ENCODE peak calls at places on chromosomes 2 and 18, in five cellular contexts. M is GM23248, R is SK-N-SH, K is neural progenitor cell, L is MM.1S. P is an unnamed sample.

GRCh38 chr2:43157506-43158232 is 68.7 kb downstream of the ZFP36L2 start:
- DNase-seq in M (peak; percentile 49), R (peak; percentile 24), K (no peak), L (no peak), P (no peak)

GRCh38 chr2:38497670-38498037 is 105.1 kb downstream of the HNRNPLL start:
- DNase-seq in M (no peak), R (no peak), K (no peak), L (no peak), P (no peak)

GRCh38 chr2:140122001-140122400 is 1341.8 kb upstream of the NXPH2 start:
- DNase-seq in M (no peak), R (no peak), K (no peak), L (no peak), P (no peak)

GRCh38 chr2:241799522-241800197 is 9.3 kb upstream of the NEU4 start:
- DNase-seq in M (no peak), R (peak; percentile 27), K (no peak), L (no peak), P (no peak)

GRCh38 chr18:33612632-33613031 is 34.6 kb downstream of the ASXL3 start:
- DNase-seq in M (no peak), R (no peak), K (no peak), L (no peak), P (no peak)

GRCh38 chr2:10034333-10035052 is 8.9 kb upstream of the KLF11 start:
- DNase-seq in M (no peak), R (no peak), K (no peak), L (no peak), P (no peak)

GRCh38 chr18:42182728-42183700 is 228.0 kb downstream of the PIK3C3 start:
- DNase-seq in M (peak; percentile 58), R (no peak), K (no peak), L (no peak), P (peak; percentile 31)

GRCh38 chr2:46010925-46011490 is 286.2 kb upstream of the EPAS1 start:
- DNase-seq in M (peak; percentile 74), R (peak; percentile 72), K (peak; percentile 45), L (peak; percentile 68), P (peak; percentile 57)

GRCh38 chr18:27749189-27749588 is 427.7 kb downstream of the CDH2 start:
- DNase-seq in M (no peak), R (no peak), K (peak; percentile 37), L (no peak), P (no peak)

GRCh38 chr2:86383844-86384243 is 46.4 kb upstream of the REEP1 start:
- DNase-seq in M (peak; percentile 67), R (no peak), K (no peak), L (no peak), P (no peak)

GRCh38 chr2:118697771-118698170 is 149.7 kb downstream of the EN1 start:
- DNase-seq in M (peak; percentile 30), R (no peak), K (no peak), L (no peak), P (no peak)

GRCh38 chr2:207166349-207167128 is 791 bp upstream of the KLF7 start:
- DNase-seq in M (peak; percentile 91), R (peak; percentile 88), K (peak; percentile 92), L (peak; percentile 70), P (peak; percentile 88)

GRCh38 chr2:237283136-237283928 is 130.6 kb downstream of the COL6A3 start:
- DNase-seq in M (peak; percentile 87), R (no peak), K (no peak), L (no peak), P (no peak)

GRCh38 chr2:7685342-7686015 is 768.3 kb downstream of the RNF144A start:
- DNase-seq in M (peak; percentile 85), R (no peak), K (no peak), L (no peak), P (peak; percentile 61)

GRCh38 chr2:6580982-6581381 is 284.7 kb downstream of the CMPK2 start:
- DNase-seq in M (peak; percentile 62), R (no peak), K (no peak), L (no peak), P (no peak)

GRCh38 chr2:191885103-191885502 is 38.2 kb upstream of the CAVIN2 start:
- DNase-seq in M (no peak), R (no peak), K (no peak), L (no peak), P (no peak)

GRCh38 chr2:118835739-118836410 is 11.6 kb downstream of the EN1 start:
- DNase-seq in M (peak; percentile 67), R (no peak), K (peak; percentile 70), L (no peak), P (no peak)

GRCh38 chr2:190469770-190470169 is 61.6 kb downstream of the MFSD6 start:
- DNase-seq in M (peak; percentile 78), R (peak; percentile 57), K (no peak), L (no peak), P (peak; percentile 48)

GRCh38 chr2:160889439-160889838 is 270.8 kb upstream of the TANK start:
- DNase-seq in M (no peak), R (no peak), K (no peak), L (no peak), P (no peak)

GRCh38 chr2:47488870-47489584 is 86.1 kb downstream of the MSH2 start:
- DNase-seq in M (peak; percentile 83), R (no peak), K (no peak), L (no peak), P (no peak)

GRCh38 chr2:18701981-18702380 is 112.6 kb upstream of the NT5C1B start:
- DNase-seq in M (peak; percentile 74), R (no peak), K (no peak), L (no peak), P (no peak)

GRCh38 chr2:10346929-10347558 is 44.3 kb downstream of the HPCAL1 start:
- DNase-seq in M (no peak), R (no peak), K (no peak), L (no peak), P (no peak)

GRCh38 chr2:178579006-178579405 is 98.7 kb downstream of the PLEKHA3 start:
- DNase-seq in M (peak; percentile 30), R (no peak), K (no peak), L (no peak), P (no peak)
- TF ChIP-seq EZH2phosphoT487 in M (no peak), R (no peak), K (no peak), L (no peak), P (no peak)

DNA sequence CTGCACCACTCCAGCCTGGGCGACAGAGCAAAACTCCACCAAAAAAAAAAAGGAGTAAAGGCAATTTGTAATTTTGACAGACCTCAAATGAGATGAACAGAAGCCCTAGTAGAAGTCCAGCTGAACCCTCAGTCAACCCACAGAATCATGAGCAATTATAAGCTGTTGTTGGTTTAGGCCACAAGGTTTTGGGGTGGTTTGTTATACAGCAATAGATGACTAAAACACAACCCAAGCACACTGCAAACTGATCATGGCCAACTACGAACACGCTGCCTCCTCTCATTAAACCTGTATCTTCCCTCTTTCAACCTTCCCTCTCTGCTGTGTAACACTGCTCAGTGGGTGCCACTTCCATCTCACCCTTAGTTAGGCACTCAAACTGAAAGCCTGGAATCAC is 22.1 kb downstream of the AAK1 start:
- DNase-seq in M (no peak), R (no peak), K (no peak), L (no peak), P (no peak)
- H3K4me1 ChIP-seq in M (peaks cover 26% of the 10 kb centered on the region), R (no peaks in the 10 kb centered on the region), K (no peaks in the 10 kb centered on the region), L (peaks cover 12% of the 10 kb centered on the region), P (peaks cover 5% of the 10 kb centered on the region)

GRCh38 chr2:70523996-70524965 is 29.3 kb downstream of the TGFA start:
- DNase-seq in M (peak; percentile 95), R (no peak), K (no peak), L (no peak), P (no peak)

GRCh38 chr2:70525032-70525431 is 28.6 kb downstream of the TGFA start:
- DNase-seq in M (peak; percentile 40), R (no peak), K (no peak), L (no peak), P (no peak)

GRCh38 chr2:70528276-70528675 is 25.4 kb downstream of the TGFA start:
- DNase-seq in M (no peak), R (no peak), K (no peak), L (no peak), P (no peak)

GRCh38 chr2:70527447-70528080 is 26.1 kb downstream of the TGFA start:
- DNase-seq in M (peak; percentile 62), R (no peak), K (no peak), L (no peak), P (no peak)

GRCh38 chr2:70526126-70526525 is 27.5 kb downstream of the TGFA start:
- DNase-seq in M (no peak), R (no peak), K (no peak), L (no peak), P (no peak)
- H3K79me2 ChIP-seq in M (no peaks in the 10 kb centered on the region), R (no peaks in the 10 kb centered on the region), K (no peaks in the 10 kb centered on the region), L (peaks cover 32% of the 10 kb centered on the region), P (no peaks in the 10 kb centered on the region)

GRCh38 chr18:23545247-23545789 is 41.0 kb downstream of the NPC1 start:
- DNase-seq in M (no peak), R (no peak), K (no peak), L (no peak), P (no peak)

GRCh38 chr18:23548719-23549118 is 37.6 kb downstream of the NPC1 start:
- DNase-seq in M (no peak), R (no peak), K (no peak), L (no peak), P (no peak)

GRCh38 chr18:23547306-23547705 is 39.0 kb downstream of the NPC1 start:
- DNase-seq in M (no peak), R (no peak), K (no peak), L (no peak), P (no peak)

GRCh38 chr18:23550898-23551297 is 35.4 kb downstream of the NPC1 start:
- DNase-seq in M (no peak), R (no peak), K (no peak), L (no peak), P (no peak)

DNA sequence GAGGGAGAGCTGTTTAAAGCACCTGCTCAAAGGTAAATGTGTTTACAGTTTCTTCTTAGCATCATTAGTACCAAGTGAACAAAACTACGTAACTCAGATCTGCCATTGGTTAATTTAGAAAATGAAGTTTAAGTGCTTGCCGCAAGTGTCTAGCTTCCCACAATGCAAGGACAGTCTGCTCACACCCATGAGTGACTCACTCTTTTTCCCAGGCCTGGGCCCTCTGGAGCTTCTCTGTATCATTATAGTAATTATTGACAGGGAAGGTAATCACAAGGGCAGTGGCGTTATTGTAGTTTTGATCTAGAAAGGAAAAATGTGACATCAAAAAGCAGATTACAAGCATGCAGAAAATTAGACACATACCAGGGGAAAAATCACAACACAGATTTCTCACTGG is 38.5 kb downstream of the NPC1 start:
- DNase-seq in M (peak; percentile 76), R (no peak), K (no peak), L (no peak), P (peak; percentile 60)
- TF ChIP-seq EZH2phosphoT487 in M (no peak), R (no peak), K (no peak), L (no peak), P (no peak)

DNA sequence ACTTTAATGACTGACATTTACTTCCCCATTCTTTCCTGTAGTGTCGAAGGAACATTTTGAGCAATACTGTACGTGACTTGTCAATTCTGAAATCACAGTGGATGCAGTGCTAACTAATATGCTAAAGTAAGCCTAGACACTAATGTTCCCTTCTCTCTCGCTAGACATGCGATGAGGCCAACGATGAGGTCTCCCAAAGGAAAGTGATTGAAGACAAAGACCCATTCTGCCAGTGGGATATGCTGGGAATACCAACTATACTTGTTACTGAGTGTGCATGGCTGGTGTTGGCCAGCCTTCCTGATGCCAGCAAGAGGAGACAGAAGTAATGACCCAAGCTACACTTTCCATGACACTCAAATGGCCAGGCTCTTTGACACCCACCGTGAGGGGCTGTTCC is 2.5 kb upstream of the SERPINE2 start:
- DNase-seq in M (no peak), R (no peak), K (no peak), L (no peak), P (no peak)
- H3K4me1 ChIP-seq in M (no peaks in the 10 kb centered on the region), R (peaks cover 18% of the 10 kb centered on the region), K (peaks cover 15% of the 10 kb centered on the region), L (peaks cover 8% of the 10 kb centered on the region), P (peaks cover 5% of the 10 kb centered on the region)

P was measured in hepatocyte.